ENCODE peak calls at places on chromosomes 5 and 9, in seven cellular contexts. A, C, J, K, Q, M and B are unnamed samples.

GRCh38 chr5:10660135-10660534 is 96.3 kb downstream of the ANKRD33B start:
- DNase-seq in M (no peak), C (no peak), Q (no peak), K (no peak), J (no peak), A (no peak), B (no peak)

GRCh38 chr9:77521091-77521490 is 127.0 kb downstream of the GNA14 start:
- DNase-seq in J (no peak), C (no peak), K (no peak), Q (no peak), A (no peak), M (no peak), B (peak; percentile 63)

GRCh38 chr5:76771705-76772405 is 47.0 kb upstream of the F2RL1 start:
- DNase-seq in C (no peak), J (no peak), K (no peak), A (no peak), M (no peak), Q (no peak), B (no peak)

GRCh38 chr9:99433555-99433954 is 211.5 kb downstream of the SEC61B start:
- DNase-seq in J (no peak), M (no peak), C (no peak), K (peak; percentile 53), Q (no peak), A (no peak), B (no peak)

GRCh38 chr5:3326569-3327232 is 268.9 kb upstream of the IRX1 start:
- DNase-seq in A (no peak), M (no peak), C (no peak), K (no peak), Q (no peak), J (no peak), B (no peak)

GRCh38 chr5:432928-433791 is 9.8 kb upstream of the EXOC3 start:
- DNase-seq in J (no peak), M (no peak), C (no peak), A (no peak), Q (no peak), K (no peak), B (no peak)

GRCh38 chr5:86008704-86009103 is 609.0 kb upstream of the COX7C start:
- DNase-seq in M (no peak), C (no peak), J (no peak), A (no peak), Q (no peak), K (no peak), B (no peak)

GRCh38 chr5:37664551-37664950 is 175.3 kb downstream of the GDNF start:
- DNase-seq in A (no peak), M (no peak), Q (no peak), C (no peak), J (no peak), K (no peak), B (no peak)

GRCh38 chr9:12703996-12704395 is 10.8 kb downstream of the TYRP1 start:
- DNase-seq in K (no peak), M (no peak), J (no peak), Q (no peak), C (no peak), A (no peak), B (no peak)

GRCh38 chr9:123544007-123544827 is 188.2 kb downstream of the CRB2 start:
- DNase-seq in M (no peak), J (no peak), C (no peak), Q (no peak), K (peak; percentile 14), A (no peak), B (no peak)

GRCh38 chr5:172775326-172776234 is 4.6 kb upstream of the DUSP1 start:
- DNase-seq in A (peak; percentile 99), C (peak; percentile 87), K (peak; percentile 95), Q (no peak), M (no peak), J (peak; percentile 73), B (peak; percentile 87)

GRCh38 chr5:89128930-89129625 is 246.1 kb upstream of the MEF2C start:
- DNase-seq in M (no peak), Q (no peak), A (no peak), C (no peak), J (no peak), K (no peak), B (no peak)

GRCh38 chr5:155628346-155628745 is 614.8 kb downstream of the KIF4B start:
- DNase-seq in M (no peak), A (no peak), K (peak; percentile 1), C (no peak), Q (no peak), J (no peak), B (no peak)

GRCh38 chr9:68530618-68531017 is 10.1 kb downstream of the TMEM252 start:
- DNase-seq in J (no peak), Q (no peak), K (peak; percentile 80), A (peak; percentile 86), M (no peak), C (peak; percentile 79), B (peak; percentile 55)

GRCh38 chr5:59922220-59922619 is 28.7 kb upstream of the PDE4D start:
- DNase-seq in M (no peak), K (no peak), J (no peak), Q (no peak), C (no peak), A (no peak), B (no peak)

GRCh38 chr5:19855453-19855852 is 132.5 kb downstream of the CDH18 start:
- DNase-seq in C (no peak), M (no peak), A (no peak), J (no peak), Q (no peak), K (no peak), B (no peak)

GRCh38 chr9:21565137-21565536 is 83.0 kb upstream of the IFNE start:
- DNase-seq in A (no peak), K (no peak), C (no peak), J (no peak), M (no peak), Q (no peak), B (no peak)

GRCh38 chr5:113634957-113635356 is 121.5 kb downstream of the YTHDC2 start:
- DNase-seq in M (no peak), Q (no peak), A (no peak), C (no peak), K (no peak), J (no peak), B (no peak)

GRCh38 chr5:139446956-139447779 is 7.8 kb upstream of the DNAJC18 start:
- DNase-seq in C (no peak), Q (no peak), J (no peak), M (no peak), K (no peak), A (no peak), B (no peak)

GRCh38 chr5:143139585-143139984 is 263.9 kb downstream of the NR3C1 start:
- DNase-seq in K (no peak), C (no peak), A (no peak), Q (no peak), M (no peak), J (no peak), B (no peak)

GRCh38 chr9:8649157-8649556 is 849.6 kb upstream of the DMAC1 start:
- DNase-seq in J (no peak), M (no peak), Q (no peak), C (no peak), A (no peak), K (no peak), B (no peak)

GRCh38 chr9:35570709-35571108 is 34.4 kb upstream of the TESK1 start:
- DNase-seq in K (no peak), J (no peak), M (no peak), C (no peak), Q (no peak), A (no peak), B (no peak)

GRCh38 chr9:35533398-35533797 is 43.5 kb downstream of the RUSC2 start:
- DNase-seq in K (no peak), Q (no peak), J (no peak), C (no peak), M (no peak), A (no peak), B (no peak)

GRCh38 chr9:117293199-117294114 is 121.4 kb downstream of the ASTN2 start:
- DNase-seq in Q (no peak), M (no peak), J (no peak), K (no peak), A (no peak), C (no peak), B (no peak)

DNA sequence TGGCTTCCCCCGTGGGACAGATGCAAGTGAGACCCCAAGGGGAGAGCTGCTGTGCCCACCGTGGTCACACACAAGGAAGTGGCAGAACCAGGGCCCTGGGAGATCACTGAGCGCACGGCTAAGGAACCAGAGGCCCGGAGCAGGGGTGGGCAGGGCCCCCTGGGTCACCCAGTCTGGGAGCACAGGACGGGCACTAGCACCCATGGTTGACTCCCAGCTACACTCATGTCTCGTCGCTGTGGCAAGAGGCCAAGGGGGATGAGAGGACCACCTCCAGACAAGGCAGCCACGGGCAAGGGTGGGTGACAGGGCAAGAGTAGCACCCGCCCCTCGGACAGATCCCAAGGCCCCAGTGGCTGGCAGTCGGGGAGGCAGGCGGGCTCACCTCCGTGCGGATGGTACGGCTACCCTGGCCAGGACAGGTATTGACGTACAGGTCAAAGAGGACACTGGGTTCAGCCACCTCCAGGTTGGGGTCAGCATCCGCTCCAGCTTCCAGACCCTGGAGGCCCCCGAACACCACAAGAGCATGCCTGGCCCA is 5.1 kb downstream of the ENDOG start:
- DNase-seq in A (no peak), Q (no peak), K (no peak), J (no peak), C (no peak), M (no peak), B (no peak)
- H3K36me3 ChIP-seq in A (peaks cover 56% of the 10 kb centered on the region), Q (peaks cover 50% of the 10 kb centered on the region), K (peaks cover 62% of the 10 kb centered on the region), J (no peaks in the 10 kb centered on the region), C (peaks cover 68% of the 10 kb centered on the region), M (no peaks in the 10 kb centered on the region), B (no peaks in the 10 kb centered on the region)

DNA sequence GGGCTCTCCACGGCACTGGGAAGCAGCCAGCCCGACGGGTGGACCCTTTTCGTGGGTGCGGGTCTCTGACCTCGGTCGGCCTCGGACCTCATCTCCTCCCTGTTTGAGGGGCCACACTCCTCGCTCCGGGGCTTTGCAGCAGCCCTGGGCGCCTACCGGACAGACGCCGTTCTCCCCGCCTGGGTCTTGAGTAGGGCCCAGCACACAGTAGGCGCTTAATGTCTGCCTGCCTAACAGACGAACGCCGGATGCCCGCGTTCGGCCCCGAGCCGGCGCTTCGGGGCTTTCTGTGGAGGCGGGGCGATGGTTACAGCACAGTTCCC is 842 bp upstream of the GTF3C5 start:
- DNase-seq in M (no peak), K (no peak), A (no peak), Q (no peak), J (no peak), C (no peak), B (peak; percentile 23)
- H3K27ac ChIP-seq in M (peak overlapping the region; percentile 67), K (peak overlapping the region; percentile 76), A (peak overlapping the region; percentile 94), Q (peak overlapping the region; percentile 93), J (peak overlapping the region; percentile 93), C (peak overlapping the region; percentile 92), B (peak overlapping the region; percentile 89)

DNA sequence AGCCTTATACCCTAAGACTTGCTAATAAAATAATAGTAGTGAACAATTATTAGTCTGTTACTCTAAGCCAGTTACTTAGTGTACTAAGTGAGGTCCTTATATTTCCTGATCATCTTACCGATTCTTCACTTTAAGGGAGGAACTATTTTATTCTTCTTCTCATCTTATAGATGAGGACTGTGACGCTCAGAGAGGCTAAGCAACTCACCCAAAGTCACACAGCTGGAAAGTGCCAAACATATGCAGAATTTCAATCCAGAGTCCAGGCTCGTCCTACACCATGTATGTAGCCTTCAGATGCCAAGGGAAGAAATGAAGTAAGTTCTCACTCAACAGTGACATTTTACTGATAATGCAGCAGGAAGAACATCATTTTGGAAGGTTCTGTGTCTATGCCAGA is 34.4 kb upstream of the ARAP3 start:
- DNase-seq in K (no peak), C (no peak), M (no peak), Q (no peak), J (no peak), A (no peak), B (no peak)
- H3K27me3 ChIP-seq in K (no peaks in the 10 kb centered on the region), C (no peaks in the 10 kb centered on the region), M (no peaks in the 10 kb centered on the region), Q (no peaks in the 10 kb centered on the region), J (no peaks in the 10 kb centered on the region), A (no peaks in the 10 kb centered on the region), B (no peaks in the 10 kb centered on the region)

GRCh38 chr5:179246227-179246626 is 99.0 kb downstream of the ADAMTS2 start:
- DNase-seq in J (no peak), K (no peak), C (no peak), M (no peak), Q (no peak), A (no peak), B (no peak)
- H3K36me3 ChIP-seq in J (no peaks in the 10 kb centered on the region), K (no peaks in the 10 kb centered on the region), C (no peaks in the 10 kb centered on the region), M (no peaks in the 10 kb centered on the region), Q (no peaks in the 10 kb centered on the region), A (no peaks in the 10 kb centered on the region), B (no peaks in the 10 kb centered on the region)